ENCODE peak calls at places on chromosomes 16 and 17, in nine cellular contexts. B is AG10803; U is nucleus accumbens; N is HT1080; P is caudate nucleus; L is ureter; C is GM18507; J is cardiac fibroblast; O is stimulated activated CD8-positive, alpha-beta memory T cell treated with anti-CD3 and anti-CD28 coated beads, Interleukin-4, amount 100 ng/mL, for 1 hour. W is an unnamed sample.

GRCh38 chr16:30697264-30698138 is 1.5 kb upstream of the SRCAP start:
- DNase-seq in O (no peak), P (peak), N (no peak), U (peak), B (no peak), L (no peak), J (no peak), C (peak), W (no peak)

GRCh38 chr17:57762375-57762916 is 17.3 kb upstream of the CCDC182 start:
- DNase-seq in J (no peak), C (no peak), N (no peak), B (no peak), L (no peak), U (no peak), O (no peak), P (no peak), W (no peak)

GRCh38 chr17:7242717-7243576 is 698 bp upstream of the GABARAP start:
- DNase-seq in U (peak), B (peak), J (peak), P (peak), N (peak), O (peak), C (peak), L (peak), W (peak)

GRCh38 chr17:80109713-80110446 is 8.5 kb downstream of the GAA start:
- DNase-seq in L (peak), U (no peak), N (no peak), C (no peak), P (no peak), B (no peak), J (no peak), O (no peak), W (no peak)

GRCh38 chr17:2123467-2124251 is 68.8 kb downstream of the HIC1 start:
- DNase-seq in L (no peak), J (peak), O (no peak), P (no peak), U (no peak), C (no peak), B (peak), N (no peak), W (no peak)

GRCh38 chr16:51637744-51638100 is 486.7 kb upstream of the SALL1 start:
- DNase-seq in J (no peak), N (peak), B (peak), U (no peak), O (no peak), P (no peak), C (no peak), L (no peak), W (no peak)

GRCh38 chr17:64200080-64201042 is 62.7 kb downstream of the TEX2 start:
- DNase-seq in O (no peak), J (peak), P (no peak), U (no peak), N (no peak), B (peak), L (no peak), C (no peak), W (no peak)

GRCh38 chr17:5468075-5468473 is 708 bp downstream of the DHX33 start:
- DNase-seq in U (no peak), J (no peak), N (no peak), L (no peak), B (no peak), C (no peak), O (no peak), P (no peak), W (peak)

GRCh38 chr17:40515491-40516041 is 14.1 kb upstream of the TNS4 start:
- DNase-seq in B (no peak), N (no peak), P (no peak), U (no peak), C (no peak), L (no peak), O (no peak), J (no peak), W (no peak)

GRCh38 chr17:28072935-28073533 is 30.6 kb downstream of the NLK start:
- DNase-seq in J (no peak), U (no peak), C (no peak), B (no peak), N (no peak), L (no peak), O (no peak), P (no peak), W (no peak)

GRCh38 chr17:61467416-61468262 is 15.4 kb downstream of the TBX4 start:
- DNase-seq in P (no peak), B (peak), N (peak), U (no peak), L (no peak), O (no peak), C (no peak), J (peak), W (no peak)

GRCh38 chr17:40344321-40345160 is 20.0 kb downstream of the GJD3 start:
- DNase-seq in P (no peak), B (no peak), J (no peak), U (no peak), N (no peak), C (no peak), O (no peak), L (no peak), W (no peak)

GRCh38 chr17:72747416-72747815 is 345.1 kb downstream of the SLC39A11 start:
- DNase-seq in L (no peak), J (no peak), B (no peak), C (no peak), U (no peak), N (no peak), P (no peak), O (no peak), W (no peak)

GRCh38 chr16:56744996-56745640 is 15.2 kb downstream of the NUP93 start:
- DNase-seq in B (no peak), P (no peak), N (no peak), C (no peak), O (no peak), U (peak), J (no peak), L (no peak), W (no peak)

GRCh38 chr17:58189436-58190146 is 2.9 kb upstream of the EPX start:
- DNase-seq in U (no peak), J (peak), B (peak), L (peak), P (no peak), C (no peak), O (no peak), N (peak), W (peak)

GRCh38 chr16:66115373-66115772 is 251.1 kb upstream of the CDH5 start:
- DNase-seq in P (no peak), L (no peak), O (no peak), N (no peak), J (no peak), B (no peak), U (no peak), C (no peak), W (no peak)

GRCh38 chr17:5097101-5097834 is 14.4 kb downstream of the ZNF232 start:
- DNase-seq in P (no peak), N (no peak), B (no peak), U (peak), L (peak), O (peak), J (no peak), C (no peak), W (peak)

GRCh38 chr16:28188085-28188916 is 23.5 kb downstream of the XPO6 start:
- DNase-seq in O (no peak), J (no peak), L (no peak), P (no peak), C (no peak), B (peak), N (no peak), U (no peak), W (no peak)

GRCh38 chr17:11948791-11949190 is 48.5 kb downstream of the ZNF18 start:
- DNase-seq in P (no peak), U (no peak), N (peak), O (no peak), C (no peak), B (peak), L (no peak), J (peak), W (no peak)

GRCh38 chr17:33811984-33812383 is 443.1 kb upstream of the CCL2 start:
- DNase-seq in B (no peak), N (no peak), P (no peak), C (no peak), J (no peak), L (no peak), O (no peak), U (no peak), W (no peak)

GRCh38 chr17:76909971-76910760 is 42.0 kb downstream of the MGAT5B start:
- DNase-seq in L (no peak), J (peak), N (no peak), B (peak), C (no peak), U (no peak), O (no peak), P (no peak), W (peak)

GRCh38 chr17:74779948-74780400 is 3.8 kb upstream of the NAT9 start:
- DNase-seq in L (no peak), P (no peak), O (no peak), C (peak), N (no peak), U (no peak), J (no peak), B (no peak), W (peak)

GRCh38 chr16:4272114-4272954 is 489 bp downstream of the TFAP4 start:
- DNase-seq in J (peak), O (no peak), C (no peak), B (peak), P (peak), L (peak), U (peak), N (peak), W (peak)

W was measured in hypothalamus.